ENCODE peak calls at places on chromosomes 1 and 21, in six cellular contexts. One of them, this sample, is unnamed.

GRCh38 chr1:12031039-12031980 is 12.0 kb downstream of the MIIP start:
- DNase-seq in HCT116: no peak
- DNase-seq in GM23338: peak
- DNase-seq in Panc1: no peak
- DNase-seq in HepG2: no peak
- DNase-seq in GM12878: no peak
- DNase-seq in this sample: peak

GRCh38 chr1:167219194-167219593 is 1.5 kb upstream of the POU2F1 start:
- DNase-seq in HCT116: no peak
- DNase-seq in GM23338: no peak
- DNase-seq in Panc1: no peak
- DNase-seq in HepG2: no peak
- DNase-seq in GM12878: no peak
- DNase-seq in this sample: no peak

GRCh38 chr1:58709540-58709939 is 9.7 kb upstream of the MYSM1 start:
- DNase-seq in HCT116: no peak
- DNase-seq in GM23338: no peak
- DNase-seq in Panc1: no peak
- DNase-seq in HepG2: no peak
- DNase-seq in GM12878: no peak
- DNase-seq in this sample: no peak

GRCh38 chr1:147598631-147599361 is 57.5 kb downstream of the BCL9 start:
- DNase-seq in HCT116: no peak
- DNase-seq in GM23338: peak
- DNase-seq in Panc1: no peak
- DNase-seq in HepG2: no peak
- DNase-seq in GM12878: no peak
- DNase-seq in this sample: no peak

GRCh38 chr1:70836456-70836855 is 211.2 kb downstream of the PTGER3 start:
- DNase-seq in HCT116: no peak
- DNase-seq in GM23338: no peak
- DNase-seq in Panc1: no peak
- DNase-seq in HepG2: no peak
- DNase-seq in GM12878: no peak
- DNase-seq in this sample: no peak

GRCh38 chr1:38047603-38048146 is 1.1 kb upstream of the POU3F1 start:
- DNase-seq in HCT116: no peak
- DNase-seq in GM23338: peak
- DNase-seq in Panc1: no peak
- DNase-seq in HepG2: no peak
- DNase-seq in GM12878: no peak
- DNase-seq in this sample: no peak

GRCh38 chr1:238485062-238485905 is 594.6 kb upstream of the ZP4 start:
- DNase-seq in HCT116: no peak
- DNase-seq in GM23338: peak
- DNase-seq in Panc1: no peak
- DNase-seq in HepG2: no peak
- DNase-seq in GM12878: no peak
- DNase-seq in this sample: peak

GRCh38 chr1:97069312-97069711 is 347.7 kb downstream of the PTBP2 start:
- DNase-seq in HCT116: no peak
- DNase-seq in GM23338: no peak
- DNase-seq in Panc1: no peak
- DNase-seq in HepG2: no peak
- DNase-seq in GM12878: no peak
- DNase-seq in this sample: no peak

GRCh38 chr21:33924766-33925100 is 9.1 kb upstream of the ATP5PO start:
- DNase-seq in HCT116: no peak
- DNase-seq in GM23338: no peak
- DNase-seq in Panc1: no peak
- DNase-seq in HepG2: no peak
- DNase-seq in GM12878: no peak
- DNase-seq in this sample: no peak

GRCh38 chr21:45417951-45418300 is 13.0 kb downstream of the COL18A1 start:
- DNase-seq in HCT116: no peak
- DNase-seq in GM23338: no peak
- DNase-seq in Panc1: no peak
- DNase-seq in HepG2: no peak
- DNase-seq in GM12878: no peak
- DNase-seq in this sample: no peak

GRCh38 chr1:111515291-111516007 is 12.0 kb upstream of the ADORA3 start:
- DNase-seq in HCT116: no peak
- DNase-seq in GM23338: peak
- DNase-seq in Panc1: no peak
- DNase-seq in HepG2: no peak
- DNase-seq in GM12878: no peak
- DNase-seq in this sample: no peak

GRCh38 chr1:96060621-96061020 is 661.0 kb upstream of the PTBP2 start:
- DNase-seq in HCT116: no peak
- DNase-seq in GM23338: peak
- DNase-seq in Panc1: no peak
- DNase-seq in HepG2: no peak
- DNase-seq in GM12878: no peak
- DNase-seq in this sample: no peak

GRCh38 chr1:29410476-29410875 is 174.2 kb downstream of the PTPRU start:
- DNase-seq in HCT116: no peak
- DNase-seq in GM23338: no peak
- DNase-seq in Panc1: no peak
- DNase-seq in HepG2: no peak
- DNase-seq in GM12878: no peak
- DNase-seq in this sample: no peak

GRCh38 chr1:53162621-53163020 is 20.2 kb upstream of the SLC1A7 start:
- DNase-seq in HCT116: no peak
- DNase-seq in GM23338: no peak
- DNase-seq in Panc1: no peak
- DNase-seq in HepG2: no peak
- DNase-seq in GM12878: no peak
- DNase-seq in this sample: no peak

GRCh38 chr1:53163291-53163768 is 20.9 kb upstream of the SLC1A7 start:
- DNase-seq in HCT116: no peak
- DNase-seq in GM23338: peak
- DNase-seq in Panc1: no peak
- DNase-seq in HepG2: no peak
- DNase-seq in GM12878: no peak
- DNase-seq in this sample: no peak

GRCh38 chr1:53165408-53165961 is 23.0 kb upstream of the SLC1A7 start:
- DNase-seq in HCT116: no peak
- DNase-seq in GM23338: no peak
- DNase-seq in Panc1: no peak
- DNase-seq in HepG2: no peak
- DNase-seq in GM12878: no peak
- DNase-seq in this sample: no peak

GRCh38 chr1:53166912-53167311 is 24.5 kb upstream of the SLC1A7 start:
- DNase-seq in HCT116: no peak
- DNase-seq in GM23338: no peak
- DNase-seq in Panc1: no peak
- DNase-seq in HepG2: no peak
- DNase-seq in GM12878: no peak
- DNase-seq in this sample: no peak

GRCh38 chr1:53166366-53166765 is 23.9 kb upstream of the SLC1A7 start:
- DNase-seq in HCT116: no peak
- DNase-seq in GM23338: no peak
- DNase-seq in Panc1: no peak
- DNase-seq in HepG2: no peak
- DNase-seq in GM12878: no peak
- DNase-seq in this sample: no peak
- TF ChIP-seq REST in HCT116: no peak
- TF ChIP-seq REST in GM23338: no peak
- TF ChIP-seq REST in Panc1: no peak
- TF ChIP-seq REST in HepG2: no peak
- TF ChIP-seq REST in GM12878: no peak
- TF ChIP-seq REST in this sample: no peak

GRCh38 chr1:242522304-242522945 is 2.1 kb downstream of the PLD5 start:
- DNase-seq in HCT116: no peak
- DNase-seq in GM23338: no peak
- DNase-seq in Panc1: no peak
- DNase-seq in HepG2: no peak
- DNase-seq in GM12878: no peak
- DNase-seq in this sample: no peak

GRCh38 chr1:242523282-242523967 is 1.1 kb downstream of the PLD5 start:
- DNase-seq in HCT116: no peak
- DNase-seq in GM23338: peak
- DNase-seq in Panc1: no peak
- DNase-seq in HepG2: no peak
- DNase-seq in GM12878: no peak
- DNase-seq in this sample: peak

GRCh38 chr1:242525360-242525722 is 844 bp upstream of the PLD5 start:
- DNase-seq in HCT116: no peak
- DNase-seq in GM23338: peak
- DNase-seq in Panc1: no peak
- DNase-seq in HepG2: no peak
- DNase-seq in GM12878: no peak
- DNase-seq in this sample: no peak

GRCh38 chr1:242524571-242525359 is at the start of gene PLD5:
- DNase-seq in HCT116: no peak
- DNase-seq in GM23338: peak
- DNase-seq in Panc1: no peak
- DNase-seq in HepG2: no peak
- DNase-seq in GM12878: no peak
- DNase-seq in this sample: peak

DNA sequence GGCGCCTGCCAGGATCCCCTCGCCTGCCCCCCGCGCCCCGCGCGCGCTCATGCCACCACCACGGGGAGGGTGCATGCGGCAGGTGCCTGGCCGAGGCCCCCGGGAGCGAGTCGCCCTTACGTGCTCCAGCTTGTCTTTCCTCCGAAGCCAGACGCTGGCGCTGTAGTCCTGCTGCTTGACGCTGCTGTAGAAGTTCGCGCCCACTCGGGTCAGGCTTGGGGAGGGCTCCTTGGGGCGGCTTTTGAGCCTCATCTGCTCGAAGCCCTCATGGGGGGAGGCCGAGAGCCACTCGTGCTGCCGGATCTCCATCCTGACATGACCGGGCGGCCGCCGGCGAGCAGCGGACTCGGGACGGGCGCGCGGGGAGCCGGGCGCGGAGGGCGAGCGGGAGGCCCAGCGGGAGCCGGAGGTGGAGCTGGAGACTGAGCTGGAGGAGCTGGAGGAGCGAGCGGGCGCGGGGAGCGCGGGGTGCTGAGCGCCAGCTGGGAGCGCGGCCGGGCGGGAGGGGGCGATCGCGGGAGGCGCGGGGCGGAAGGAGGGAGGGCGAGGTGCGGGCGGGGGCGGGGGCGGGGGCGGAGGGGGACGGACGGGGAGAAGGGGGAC is 428 bp downstream of the PLD5 start:
- DNase-seq in HCT116: no peak
- DNase-seq in GM23338: peak
- DNase-seq in Panc1: no peak
- DNase-seq in HepG2: no peak
- DNase-seq in GM12878: no peak
- DNase-seq in this sample: peak
- TF ChIP-seq REST in HCT116: no peak
- TF ChIP-seq REST in GM23338: no peak
- TF ChIP-seq REST in Panc1: no peak
- TF ChIP-seq REST in HepG2: no peak
- TF ChIP-seq REST in GM12878: no peak
- TF ChIP-seq REST in this sample: no peak

GRCh38 chr21:29248124-29248523 is 50.6 kb upstream of the BACH1 start:
- DNase-seq in HCT116: no peak
- DNase-seq in GM23338: no peak
- DNase-seq in Panc1: no peak
- DNase-seq in HepG2: no peak
- DNase-seq in GM12878: no peak
- DNase-seq in this sample: no peak
- TF ChIP-seq REST in HCT116: no peak
- TF ChIP-seq REST in GM23338: no peak
- TF ChIP-seq REST in Panc1: no peak
- TF ChIP-seq REST in HepG2: no peak
- TF ChIP-seq REST in GM12878: no peak
- TF ChIP-seq REST in this sample: no peak

GRCh38 chr1:176111835-176112234 is 95.3 kb downstream of the COP1 start:
- DNase-seq in HCT116: no peak
- DNase-seq in GM23338: no peak
- DNase-seq in Panc1: no peak
- DNase-seq in HepG2: no peak
- DNase-seq in GM12878: no peak
- DNase-seq in this sample: no peak

GRCh38 chr1:176110203-176110602 is 96.9 kb downstream of the COP1 start:
- DNase-seq in HCT116: no peak
- DNase-seq in GM23338: no peak
- DNase-seq in Panc1: no peak
- DNase-seq in HepG2: no peak
- DNase-seq in GM12878: no peak
- DNase-seq in this sample: no peak
- TF ChIP-seq REST in HCT116: no peak
- TF ChIP-seq REST in GM23338: no peak
- TF ChIP-seq REST in Panc1: no peak
- TF ChIP-seq REST in HepG2: no peak
- TF ChIP-seq REST in GM12878: no peak
- TF ChIP-seq REST in this sample: no peak

DNA sequence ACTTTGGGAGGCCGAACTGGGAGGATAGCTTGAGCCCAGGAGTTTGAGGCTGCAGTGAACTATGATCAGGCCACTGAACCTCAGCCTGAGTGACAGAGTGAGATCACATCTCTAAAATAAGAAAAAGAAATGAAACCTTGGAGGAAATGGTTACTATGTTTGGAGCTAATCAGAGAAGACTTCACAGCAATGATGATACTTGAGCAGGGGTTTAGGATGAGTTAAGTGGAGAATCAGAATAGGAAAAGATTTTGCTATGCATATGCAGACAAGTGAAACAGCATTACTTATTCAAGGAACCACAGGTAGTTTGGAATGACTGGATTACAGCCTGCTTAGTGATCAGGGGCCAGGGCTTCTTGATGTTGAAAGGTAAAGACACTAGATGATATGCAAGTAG is 1.3 kb upstream of the CD5L start:
- DNase-seq in HCT116: no peak
- DNase-seq in GM23338: no peak
- DNase-seq in Panc1: no peak
- DNase-seq in HepG2: no peak
- DNase-seq in GM12878: no peak
- DNase-seq in this sample: no peak
- TF ChIP-seq REST in HCT116: no peak
- TF ChIP-seq REST in GM23338: no peak
- TF ChIP-seq REST in Panc1: no peak
- TF ChIP-seq REST in HepG2: no peak
- TF ChIP-seq REST in GM12878: peak
- TF ChIP-seq REST in this sample: no peak